ENCODE peak calls at places on chromosomes 3 and 15, in six cellular contexts. X is stimulated activated CD4-positive, alpha-beta T cell treated with anti-CD3 and anti-CD28 coated beads, TNF-alpha, amount 100 ng/mL, for 1 hour; L is activated T-cell treated with anti-CD3 and anti-CD28 coated beads, Interleukin-2, amount 50 U/mL, for 1 hour; O is small intestine; D is neural crest cell; P is brain microvascular endothelial cell. U is an unnamed sample.

GRCh38 chr15:49490963-49491362 is 67.9 kb downstream of the FGF7 start:
- DNase-seq in O (no peak), X (no peak), D (no peak), L (no peak), P (no peak), U (peak)

GRCh38 chr3:25618043-25618442 is 46.7 kb downstream of the TOP2B start:
- DNase-seq in O (peak), X (no peak), D (no peak), P (no peak), L (no peak), U (no peak)

GRCh38 chr3:33717616-33717865 is 513 bp downstream of the CLASP2 start:
- DNase-seq in L (no peak), O (peak), X (peak), D (peak), P (peak), U (no peak)

GRCh38 chr15:58279106-58279505 is 140.9 kb downstream of the AQP9 start:
- DNase-seq in D (no peak), X (no peak), L (no peak), P (no peak), O (no peak), U (no peak)

GRCh38 chr3:130242850-130243569 is 102.5 kb upstream of the COL6A5 start:
- DNase-seq in P (peak), O (peak), D (no peak), X (no peak), L (no peak), U (no peak)

GRCh38 chr15:68620721-68621528 is 42.1 kb downstream of the CORO2B start:
- DNase-seq in X (no peak), P (peak), O (no peak), D (no peak), L (no peak), U (no peak)

GRCh38 chr3:5122741-5123706 is 932 bp downstream of the ARL8B start:
- DNase-seq in X (no peak), P (peak), L (peak), D (peak), O (peak), U (no peak)

GRCh38 chr3:55189359-55189801 is 261.5 kb upstream of the LRTM1 start:
- DNase-seq in L (no peak), X (no peak), O (no peak), D (no peak), P (peak), U (peak)

GRCh38 chr3:14514323-14514720 is 25.8 kb downstream of the GRIP2 start:
- DNase-seq in X (no peak), L (peak), O (no peak), D (no peak), P (no peak), U (no peak)

GRCh38 chr15:74598126-74598842 is 17.4 kb upstream of the CLK3 start:
- DNase-seq in L (peak), D (peak), X (peak), P (peak), O (peak), U (peak)

GRCh38 chr3:17642474-17642873 is 100.0 kb downstream of the TBC1D5 start:
- DNase-seq in D (no peak), O (no peak), P (no peak), X (no peak), L (no peak), U (peak)

GRCh38 chr15:88894348-88894818 is 961 bp downstream of the HAPLN3 start:
- DNase-seq in X (peak), L (peak), D (peak), O (peak), P (no peak), U (no peak)

GRCh38 chr15:39191871-39192281 is 389.0 kb upstream of the THBS1 start:
- DNase-seq in L (no peak), O (no peak), P (peak), X (no peak), D (no peak), U (peak)

GRCh38 chr3:150545419-150546225 is 674 bp downstream of the SERP1 start:
- DNase-seq in P (no peak), X (peak), D (no peak), L (no peak), O (peak), U (no peak)

GRCh38 chr3:25454411-25454927 is 26.4 kb downstream of the RARB start:
- DNase-seq in D (no peak), O (no peak), P (no peak), L (no peak), X (no peak), U (no peak)

GRCh38 chr3:65907232-65908130 is 131.2 kb downstream of the MAGI1 start:
- DNase-seq in X (no peak), L (no peak), D (no peak), P (no peak), O (no peak), U (no peak)

GRCh38 chr3:131047582-131047981 is 20.9 kb downstream of the NEK11 start:
- DNase-seq in O (no peak), P (no peak), L (no peak), D (no peak), X (no peak), U (no peak)

GRCh38 chr15:58690703-58691102 is 58.8 kb downstream of the ADAM10 start:
- DNase-seq in D (no peak), P (no peak), X (no peak), O (no peak), L (no peak), U (no peak)

GRCh38 chr15:40558952-40559742 is 5.7 kb downstream of the CCDC32 start:
- DNase-seq in P (no peak), O (no peak), D (no peak), L (no peak), X (no peak), U (no peak)

GRCh38 chr3:143135150-143135549 is 15.6 kb downstream of the CHST2 start:
- DNase-seq in L (no peak), O (no peak), P (peak), D (no peak), X (no peak), U (peak)

GRCh38 chr3:114370537-114371174 is 76.8 kb downstream of the TIGIT start:
- DNase-seq in L (no peak), X (no peak), D (no peak), P (no peak), O (no peak), U (no peak)

GRCh38 chr3:39443530-39443929 is 23.9 kb upstream of the MOBP start:
- DNase-seq in D (no peak), L (no peak), P (no peak), X (no peak), O (no peak), U (no peak)

GRCh38 chr3:10417849-10418248 is 87.5 kb downstream of the ATP2B2 start:
- DNase-seq in P (no peak), X (no peak), L (no peak), D (no peak), O (peak), U (no peak)

GRCh38 chr3:125128861-125129501 is 73.2 kb upstream of the HEG1 start:
- DNase-seq in D (no peak), X (no peak), O (no peak), P (peak), L (no peak), U (peak)

GRCh38 chr3:86814918-86815655 is 175.9 kb downstream of the VGLL3 start:
- DNase-seq in O (no peak), L (no peak), D (no peak), X (no peak), P (peak), U (peak)

U was measured in NCI-H226.